ENCODE peak calls at places on chromosomes 2 and 18, in seven cellular contexts. Z is AG10803, Q is ascending aorta, L is body of pancreas, J is ovary, M is thoracic aorta, F is AG09309. X is an unnamed sample.

GRCh38 chr2:14761118-14761517 is 128.6 kb downstream of the LRATD1 start:
- DNase-seq in Z (no peak), Q (no peak), L (no peak), J (no peak), M (no peak), F (no peak), X (no peak)

GRCh38 chr18:55477537-55478300 is 110.3 kb downstream of the TCF4 start:
- DNase-seq in Z (peak), Q (peak), L (peak), J (no peak), M (no peak), F (no peak), X (peak)

GRCh38 chr2:69645926-69646325 is 2.4 kb upstream of the AAK1 start:
- DNase-seq in Z (no peak), Q (no peak), L (no peak), J (no peak), M (no peak), F (no peak), X (no peak)

GRCh38 chr2:109614715-109615636 is 812 bp downstream of the SOWAHC start:
- DNase-seq in Z (no peak), Q (peak), L (peak), J (peak), M (no peak), F (no peak), X (no peak)

GRCh38 chr2:209463226-209463625 is 39.4 kb downstream of the MAP2 start:
- DNase-seq in Z (no peak), Q (no peak), L (no peak), J (no peak), M (no peak), F (no peak), X (no peak)

GRCh38 chr2:219277703-219278654 is 1.2 kb upstream of the DNAJB2 start:
- DNase-seq in Z (peak), Q (peak), L (peak), J (peak), M (no peak), F (no peak), X (peak)

GRCh38 chr2:160371251-160372009 is 122.2 kb downstream of the RBMS1 start:
- DNase-seq in Z (peak), Q (no peak), L (no peak), J (no peak), M (no peak), F (no peak), X (no peak)

GRCh38 chr2:104923665-104924064 is 69.8 kb downstream of the POU3F3 start:
- DNase-seq in Z (no peak), Q (no peak), L (no peak), J (no peak), M (no peak), F (no peak), X (no peak)

GRCh38 chr18:12943200-12943599 is 4.6 kb upstream of the SEH1L start:
- DNase-seq in Z (peak), Q (no peak), L (no peak), J (no peak), M (no peak), F (no peak), X (no peak)

GRCh38 chr2:147628971-147629421 is 215.8 kb upstream of the ACVR2A start:
- DNase-seq in Z (peak), Q (no peak), L (no peak), J (no peak), M (no peak), F (no peak), X (no peak)

GRCh38 chr18:13379062-13379800 is 160.7 kb downstream of the LDLRAD4 start:
- DNase-seq in Z (no peak), Q (no peak), L (no peak), J (no peak), M (no peak), F (no peak), X (no peak)

GRCh38 chr2:234981197-234982095 is 29.6 kb downstream of the SH3BP4 start:
- DNase-seq in Z (peak), Q (peak), L (peak), J (peak), M (peak), F (peak), X (peak)

GRCh38 chr18:78733762-78734613 is 245.6 kb upstream of the SALL3 start:
- DNase-seq in Z (no peak), Q (peak), L (no peak), J (no peak), M (no peak), F (no peak), X (no peak)

GRCh38 chr18:76451475-76452331 is 43.3 kb downstream of the ZNF516 start:
- DNase-seq in Z (no peak), Q (peak), L (no peak), J (peak), M (no peak), F (no peak), X (no peak)
- H3K4me3 ChIP-seq in Z (peak), Q (peak), L (no peak), J (peak), M (peak), F (peak), X (peak)

DNA sequence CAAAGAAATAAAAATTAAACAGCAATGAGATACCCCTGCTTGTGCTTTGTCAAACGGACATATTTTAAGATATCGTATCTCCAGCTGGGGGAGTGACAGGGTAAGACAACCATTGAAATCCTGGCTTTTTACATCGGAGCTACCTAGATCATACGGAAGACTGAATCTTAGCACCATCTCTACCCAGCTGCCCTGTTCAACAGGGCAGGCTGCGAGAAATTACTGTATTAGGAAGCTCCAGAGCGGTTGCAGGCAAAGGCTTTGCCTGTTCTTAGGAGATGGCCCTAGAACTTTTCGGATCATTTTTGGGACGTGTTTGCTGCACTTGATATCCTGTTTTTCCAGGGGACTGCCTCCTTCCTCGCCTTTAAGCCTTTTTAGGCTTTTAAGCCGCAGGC is 2.0 kb upstream of the PRKCE start:
- DNase-seq in Z (peak), Q (no peak), L (no peak), J (no peak), M (no peak), F (no peak), X (no peak)
- TF ChIP-seq CTCF in Z (peak), Q (no peak), L (no peak), J (no peak), M (no peak), F (no peak), X (no peak)

GRCh38 chr2:84963323-84963691 is 7.7 kb upstream of the KCMF1 start:
- DNase-seq in Z (no peak), Q (no peak), L (no peak), J (no peak), M (no peak), F (no peak), X (no peak)
- H3K4me3 ChIP-seq in Z (no peak), Q (no peak), L (no peak), J (no peak), M (no peak), F (no peak), X (no peak)

GRCh38 chr2:30332791-30333453 is 101.6 kb downstream of the LBH start:
- DNase-seq in Z (no peak), Q (no peak), L (no peak), J (no peak), M (no peak), F (no peak), X (no peak)
- TF ChIP-seq CTCF in Z (no peak), Q (no peak), L (no peak), J (no peak), M (no peak), F (no peak), X (no peak)